ENCODE peak calls at places on chromosome 18, in eight cellular contexts. D is GM12865, T is progenitor cell of endocrine pancreas, Q is WTC11, L is right atrium auricular region, W is chondrocyte, I is lower leg skin, A is mucosa of descending colon. H is an unnamed sample.

GRCh38 chr18:66951750-66952149 is 347.9 kb upstream of the CDH19 start:
- DNase-seq in L (no peak), A (no peak), Q (no peak), I (no peak), T (no peak), D (no peak), W (no peak), H (no peak)

GRCh38 chr18:38087538-38087937 is 521.9 kb upstream of the CELF4 start:
- DNase-seq in L (no peak), A (no peak), T (no peak), D (no peak), I (no peak), Q (no peak), W (no peak), H (no peak)

GRCh38 chr18:6854811-6855210 is 125.3 kb downstream of the ARHGAP28 start:
- DNase-seq in A (no peak), W (no peak), Q (no peak), T (no peak), L (no peak), D (no peak), I (no peak), H (no peak)

GRCh38 chr18:11818486-11819203 is 32.6 kb upstream of the CHMP1B start:
- DNase-seq in I (no peak), A (no peak), Q (no peak), L (no peak), D (no peak), T (no peak), W (no peak), H (no peak)

GRCh38 chr18:35983818-35984217 is 11.3 kb downstream of the RMP24 start:
- DNase-seq in T (no peak), A (no peak), I (no peak), W (no peak), D (no peak), L (no peak), Q (no peak), H (no peak)

GRCh38 chr18:35019929-35020328 is 21.3 kb upstream of the MAPRE2 start:
- DNase-seq in Q (no peak), D (no peak), T (no peak), L (no peak), I (no peak), A (no peak), W (no peak), H (no peak)

GRCh38 chr18:34651586-34652369 is 58.3 kb upstream of the DTNA start:
- DNase-seq in A (no peak), I (no peak), W (no peak), L (no peak), Q (no peak), D (no peak), T (no peak), H (no peak)

GRCh38 chr18:43108882-43109281 is 6.6 kb downstream of the RIT2 start:
- DNase-seq in D (no peak), W (no peak), I (no peak), L (no peak), Q (no peak), A (no peak), T (no peak), H (no peak)

GRCh38 chr18:7273301-7273911 is 42.5 kb downstream of the LRRC30 start:
- DNase-seq in T (no peak), L (peak; percentile 91), W (no peak), I (peak; percentile 66), A (peak; percentile 10), D (no peak), Q (no peak), H (no peak)

GRCh38 chr18:35620765-35621164 is 39.2 kb downstream of the GALNT1 start:
- DNase-seq in D (no peak), L (no peak), I (peak; percentile 20), A (peak; percentile 61), T (no peak), Q (no peak), W (no peak), H (no peak)

GRCh38 chr18:24600076-24600654 is 139.7 kb downstream of the HRH4 start:
- DNase-seq in I (no peak), A (peak; percentile 71), W (no peak), Q (no peak), T (no peak), D (peak; percentile 36), L (no peak), H (no peak)

GRCh38 chr18:55582325-55582724 is 5.7 kb downstream of the TCF4 start:
- DNase-seq in I (no peak), W (no peak), L (no peak), Q (peak; percentile 24), D (no peak), A (no peak), T (no peak), H (no peak)

GRCh38 chr18:67318651-67319050 is 197.9 kb downstream of the DSEL start:
- DNase-seq in Q (no peak), D (no peak), A (no peak), T (no peak), L (no peak), I (no peak), W (no peak), H (no peak)

GRCh38 chr18:80115035-80115434 is 6.0 kb downstream of the ADNP2 start:
- DNase-seq in D (no peak), W (no peak), A (no peak), I (no peak), T (no peak), Q (no peak), L (no peak), H (no peak)

GRCh38 chr18:35642802-35643201 is 61.3 kb downstream of the GALNT1 start:
- DNase-seq in W (no peak), T (no peak), I (no peak), A (no peak), Q (no peak), L (no peak), D (no peak), H (no peak)

GRCh38 chr18:5422626-5423025 is 121.2 kb downstream of the EPB41L3 start:
- DNase-seq in Q (no peak), T (no peak), W (no peak), A (no peak), L (no peak), I (no peak), D (no peak), H (no peak)

GRCh38 chr18:76380791-76381405 is 114.1 kb downstream of the ZNF516 start:
- DNase-seq in D (no peak), I (no peak), Q (peak; percentile 83), W (no peak), A (no peak), T (no peak), L (no peak), H (no peak)
- TF ChIP-seq CTCF in D (peak; percentile 39), I (no peak), Q (peak; percentile 77), W (peak; percentile 69), A (no peak), T (peak; percentile 63), L (peak; percentile 41), H (peak; percentile 71)

GRCh38 chr18:31979714-31980113 is 36.8 kb upstream of the TRAPPC8 start:
- DNase-seq in Q (no peak), D (no peak), A (no peak), W (no peak), I (no peak), T (no peak), L (no peak), H (no peak)

GRCh38 chr18:31978616-31979015 is 35.7 kb upstream of the TRAPPC8 start:
- DNase-seq in T (no peak), D (no peak), I (no peak), A (no peak), Q (no peak), L (no peak), W (no peak), H (no peak)

GRCh38 chr18:31976242-31976641 is 33.3 kb upstream of the TRAPPC8 start:
- DNase-seq in L (no peak), T (no peak), Q (no peak), W (no peak), A (no peak), D (no peak), I (no peak), H (no peak)

GRCh38 chr18:31973929-31974546 is 31.1 kb upstream of the TRAPPC8 start:
- DNase-seq in Q (no peak), W (no peak), L (no peak), I (no peak), D (no peak), A (no peak), T (no peak), H (no peak)

GRCh38 chr18:31977270-31977872 is 34.4 kb upstream of the TRAPPC8 start:
- DNase-seq in L (no peak), A (peak; percentile 17), W (no peak), D (peak; percentile 46), I (no peak), T (no peak), Q (peak; percentile 56), H (no peak)
- TF ChIP-seq CTCF in L (peak; percentile 82), A (peak; percentile 32), W (peak; percentile 86), D (peak; percentile 29), I (no peak), T (peak; percentile 59), Q (peak; percentile 51), H (peak; percentile 80)

GRCh38 chr18:51009071-51009470 is 20.9 kb upstream of the SMAD4 start:
- DNase-seq in D (no peak), Q (no peak), L (no peak), T (no peak), W (no peak), A (no peak), I (no peak), H (no peak)

GRCh38 chr18:51006948-51007786 is 22.8 kb upstream of the SMAD4 start:
- DNase-seq in I (no peak), D (no peak), W (no peak), T (no peak), A (no peak), Q (no peak), L (no peak), H (no peak)

GRCh38 chr18:51010218-51010617 is 19.8 kb upstream of the SMAD4 start:
- DNase-seq in D (no peak), A (no peak), L (no peak), I (no peak), Q (no peak), T (no peak), W (no peak), H (no peak)

GRCh38 chr18:51007787-51008134 is 22.3 kb upstream of the SMAD4 start:
- DNase-seq in Q (no peak), D (no peak), W (no peak), T (no peak), I (no peak), A (no peak), L (no peak), H (no peak)

GRCh38 chr18:51006061-51006818 is 23.8 kb upstream of the SMAD4 start:
- DNase-seq in Q (no peak), D (no peak), A (no peak), W (no peak), T (no peak), L (no peak), I (no peak), H (no peak)
- TF ChIP-seq CTCF in Q (no peak), D (no peak), A (no peak), W (no peak), T (no peak), L (peak; percentile 19), I (no peak), H (no peak)

DNA sequence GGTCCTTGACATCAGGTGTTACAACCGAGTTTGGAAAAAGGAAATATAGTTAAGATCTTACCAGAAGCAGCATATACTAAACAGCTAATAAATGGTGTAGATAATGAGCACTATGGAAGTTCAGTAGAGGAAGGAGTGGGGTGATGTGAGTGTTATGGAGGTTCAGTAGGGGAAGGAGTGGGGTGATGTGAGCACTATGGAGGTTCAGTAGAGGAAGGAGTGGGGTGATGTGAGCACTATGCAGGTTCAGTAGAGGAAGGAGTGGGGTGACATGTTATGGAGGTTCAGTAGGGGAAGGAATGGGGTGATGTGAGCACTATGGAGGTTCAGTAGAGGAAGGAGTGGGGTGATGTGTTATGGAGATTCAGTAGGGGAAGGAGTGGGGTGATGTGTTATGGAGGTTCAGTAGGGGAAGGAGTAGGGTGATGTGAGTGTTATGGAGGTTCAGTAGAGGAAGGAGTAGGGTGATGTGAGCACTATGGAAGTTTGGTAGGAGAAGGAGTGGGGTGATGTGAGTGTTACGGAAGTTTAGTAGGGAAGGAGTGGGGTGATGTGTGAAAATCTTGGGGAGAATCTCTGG is 116.3 kb upstream of the SMAD7 start:
- DNase-seq in W (no peak), I (no peak), L (no peak), A (no peak), T (no peak), D (no peak), Q (no peak), H (no peak)
- TF ChIP-seq CTCF in W (no peak), I (no peak), L (no peak), A (no peak), T (no peak), D (no peak), Q (no peak), H (no peak)